ENCODE peak calls at places on chromosomes 3 and 15, in seven cellular contexts. One of them, this sample, is unnamed.

GRCh38 chr3:43215684-43216336 is 70.5 kb upstream of the SNRK start:
- DNase-seq in tibial nerve: no peak
- DNase-seq in brain microvascular endothelial cell: no peak
- DNase-seq in activated gamma-delta T cell treated with anti-CD3 and anti-CD28 coated beads, Interleukin-2, amount 50 U/mL, for 16 hours: no peak
- DNase-seq in naive thymus-derived CD4-positive, alpha-beta T cell: no peak
- DNase-seq in lower leg skin: no peak
- DNase-seq in NCI-H1417 treated with DMSO at 0.1 percent for 48 hours: no peak
- DNase-seq in this sample: no peak

GRCh38 chr3:194219826-194220407 is 84.0 kb downstream of the HES1 start:
- DNase-seq in tibial nerve: no peak
- DNase-seq in brain microvascular endothelial cell: no peak
- DNase-seq in activated gamma-delta T cell treated with anti-CD3 and anti-CD28 coated beads, Interleukin-2, amount 50 U/mL, for 16 hours: no peak
- DNase-seq in naive thymus-derived CD4-positive, alpha-beta T cell: no peak
- DNase-seq in lower leg skin: peak
- DNase-seq in NCI-H1417 treated with DMSO at 0.1 percent for 48 hours: no peak
- DNase-seq in this sample: no peak

GRCh38 chr3:143035466-143036214 is 34.3 kb downstream of the U2SURP start:
- DNase-seq in tibial nerve: no peak
- DNase-seq in brain microvascular endothelial cell: no peak
- DNase-seq in activated gamma-delta T cell treated with anti-CD3 and anti-CD28 coated beads, Interleukin-2, amount 50 U/mL, for 16 hours: no peak
- DNase-seq in naive thymus-derived CD4-positive, alpha-beta T cell: no peak
- DNase-seq in lower leg skin: no peak
- DNase-seq in NCI-H1417 treated with DMSO at 0.1 percent for 48 hours: no peak
- DNase-seq in this sample: no peak

GRCh38 chr3:14439501-14440167 is 37.2 kb downstream of the SLC6A6 start:
- DNase-seq in tibial nerve: peak
- DNase-seq in brain microvascular endothelial cell: peak
- DNase-seq in activated gamma-delta T cell treated with anti-CD3 and anti-CD28 coated beads, Interleukin-2, amount 50 U/mL, for 16 hours: no peak
- DNase-seq in naive thymus-derived CD4-positive, alpha-beta T cell: no peak
- DNase-seq in lower leg skin: no peak
- DNase-seq in NCI-H1417 treated with DMSO at 0.1 percent for 48 hours: peak
- DNase-seq in this sample: no peak

GRCh38 chr3:127140501-127141460 is 52.1 kb upstream of the PRR23E start:
- DNase-seq in tibial nerve: no peak
- DNase-seq in brain microvascular endothelial cell: no peak
- DNase-seq in activated gamma-delta T cell treated with anti-CD3 and anti-CD28 coated beads, Interleukin-2, amount 50 U/mL, for 16 hours: no peak
- DNase-seq in naive thymus-derived CD4-positive, alpha-beta T cell: no peak
- DNase-seq in lower leg skin: peak
- DNase-seq in NCI-H1417 treated with DMSO at 0.1 percent for 48 hours: no peak
- DNase-seq in this sample: no peak

GRCh38 chr3:94673891-94674290 is 611.0 kb downstream of the NSUN3 start:
- DNase-seq in tibial nerve: no peak
- DNase-seq in brain microvascular endothelial cell: no peak
- DNase-seq in activated gamma-delta T cell treated with anti-CD3 and anti-CD28 coated beads, Interleukin-2, amount 50 U/mL, for 16 hours: no peak
- DNase-seq in naive thymus-derived CD4-positive, alpha-beta T cell: no peak
- DNase-seq in lower leg skin: no peak
- DNase-seq in NCI-H1417 treated with DMSO at 0.1 percent for 48 hours: no peak
- DNase-seq in this sample: no peak

GRCh38 chr3:30681276-30682211 is 75.1 kb downstream of the TGFBR2 start:
- DNase-seq in tibial nerve: peak
- DNase-seq in brain microvascular endothelial cell: no peak
- DNase-seq in activated gamma-delta T cell treated with anti-CD3 and anti-CD28 coated beads, Interleukin-2, amount 50 U/mL, for 16 hours: no peak
- DNase-seq in naive thymus-derived CD4-positive, alpha-beta T cell: no peak
- DNase-seq in lower leg skin: no peak
- DNase-seq in NCI-H1417 treated with DMSO at 0.1 percent for 48 hours: no peak
- DNase-seq in this sample: no peak

GRCh38 chr15:52379395-52380111 is 83.9 kb upstream of the MYO5C start:
- DNase-seq in tibial nerve: no peak
- DNase-seq in brain microvascular endothelial cell: no peak
- DNase-seq in activated gamma-delta T cell treated with anti-CD3 and anti-CD28 coated beads, Interleukin-2, amount 50 U/mL, for 16 hours: no peak
- DNase-seq in naive thymus-derived CD4-positive, alpha-beta T cell: no peak
- DNase-seq in lower leg skin: no peak
- DNase-seq in NCI-H1417 treated with DMSO at 0.1 percent for 48 hours: no peak
- DNase-seq in this sample: no peak

GRCh38 chr3:55405436-55405835 is 81.7 kb downstream of the WNT5A start:
- DNase-seq in tibial nerve: no peak
- DNase-seq in brain microvascular endothelial cell: no peak
- DNase-seq in activated gamma-delta T cell treated with anti-CD3 and anti-CD28 coated beads, Interleukin-2, amount 50 U/mL, for 16 hours: no peak
- DNase-seq in naive thymus-derived CD4-positive, alpha-beta T cell: no peak
- DNase-seq in lower leg skin: no peak
- DNase-seq in NCI-H1417 treated with DMSO at 0.1 percent for 48 hours: no peak
- DNase-seq in this sample: peak

GRCh38 chr15:84108725-84109124 is 126.8 kb upstream of the GOLGA6L4 start:
- DNase-seq in tibial nerve: no peak
- DNase-seq in brain microvascular endothelial cell: no peak
- DNase-seq in activated gamma-delta T cell treated with anti-CD3 and anti-CD28 coated beads, Interleukin-2, amount 50 U/mL, for 16 hours: no peak
- DNase-seq in naive thymus-derived CD4-positive, alpha-beta T cell: no peak
- DNase-seq in lower leg skin: no peak
- DNase-seq in NCI-H1417 treated with DMSO at 0.1 percent for 48 hours: no peak
- DNase-seq in this sample: peak

GRCh38 chr15:44207643-44208042 is 12.6 kb upstream of the FRMD5 start:
- DNase-seq in tibial nerve: no peak
- DNase-seq in brain microvascular endothelial cell: peak
- DNase-seq in activated gamma-delta T cell treated with anti-CD3 and anti-CD28 coated beads, Interleukin-2, amount 50 U/mL, for 16 hours: no peak
- DNase-seq in naive thymus-derived CD4-positive, alpha-beta T cell: no peak
- DNase-seq in lower leg skin: no peak
- DNase-seq in NCI-H1417 treated with DMSO at 0.1 percent for 48 hours: no peak
- DNase-seq in this sample: no peak

GRCh38 chr15:61051570-61052031 is 177.5 kb downstream of the RORA start:
- DNase-seq in tibial nerve: peak
- DNase-seq in brain microvascular endothelial cell: peak
- DNase-seq in activated gamma-delta T cell treated with anti-CD3 and anti-CD28 coated beads, Interleukin-2, amount 50 U/mL, for 16 hours: no peak
- DNase-seq in naive thymus-derived CD4-positive, alpha-beta T cell: no peak
- DNase-seq in lower leg skin: no peak
- DNase-seq in NCI-H1417 treated with DMSO at 0.1 percent for 48 hours: no peak
- DNase-seq in this sample: no peak

This sample was measured in HAP-1.